ENCODE peak calls at places on chromosomes 7 and 10, in nine cellular contexts. P is WTC11; E is activated CD4-positive, CD25-positive, alpha-beta regulatory T cell; U is effector CD4-positive, alpha-beta T cell; M is heart left ventricle; K is endothelial cell; N is mesenteric fat pad; A is posterior vena cava; S is GM20000. D is an unnamed sample.

GRCh38 chr10:75048669-75049098 is 62.8 kb upstream of the SAMD8 start:
- DNase-seq in P (no peak), S (no peak), U (no peak), A (no peak), K (no peak), N (peak; percentile 1), M (no peak), E (no peak), D (no peak)

GRCh38 chr10:13272164-13272571 is 27.7 kb downstream of the PHYH start:
- DNase-seq in N (peak; percentile 71), M (peak; percentile 68), K (no peak), S (no peak), E (no peak), A (peak; percentile 81), P (peak; percentile 14), U (no peak), D (peak; percentile 21)

GRCh38 chr10:112202561-112203241 is 19.1 kb upstream of the GPAM start:
- DNase-seq in K (no peak), N (no peak), M (no peak), U (no peak), A (no peak), S (peak; percentile 33), P (no peak), E (no peak), D (no peak)

GRCh38 chr7:115299379-115300038 is 377.6 kb downstream of the MDFIC start:
- DNase-seq in A (no peak), S (no peak), E (no peak), U (no peak), N (no peak), K (no peak), M (no peak), P (no peak), D (no peak)

GRCh38 chr10:35274511-35275060 is 61.7 kb upstream of the CCNY start:
- DNase-seq in N (no peak), M (no peak), U (no peak), K (no peak), S (no peak), P (no peak), E (no peak), A (no peak), D (peak; percentile 69)

GRCh38 chr10:43204394-43204942 is 62.4 kb downstream of the RASGEF1A start:
- DNase-seq in M (peak; percentile 34), N (no peak), E (no peak), A (no peak), P (no peak), S (peak; percentile 21), U (no peak), K (peak; percentile 7), D (peak; percentile 15)

GRCh38 chr7:91465595-91466061 is 201.4 kb downstream of the FZD1 start:
- DNase-seq in K (no peak), E (no peak), U (no peak), P (no peak), A (no peak), N (no peak), M (no peak), S (no peak), D (no peak)

GRCh38 chr7:14954035-14954434 is 51.5 kb upstream of the DGKB start:
- DNase-seq in M (no peak), E (no peak), P (no peak), S (no peak), K (no peak), A (no peak), N (no peak), U (no peak), D (no peak)

GRCh38 chr7:106231856-106232490 is 52.8 kb downstream of the NAMPT start:
- DNase-seq in U (no peak), A (no peak), E (no peak), M (no peak), S (no peak), K (no peak), N (no peak), P (no peak), D (no peak)

GRCh38 chr7:3244241-3244814 is 56.7 kb upstream of the SDK1 start:
- DNase-seq in N (no peak), K (no peak), U (no peak), E (no peak), S (no peak), A (no peak), P (no peak), M (no peak), D (no peak)

GRCh38 chr7:6654842-6655610 is 17.9 kb downstream of the ZNF316 start:
- DNase-seq in P (no peak), N (peak; percentile 89), E (no peak), U (no peak), K (no peak), S (no peak), M (peak; percentile 55), A (peak; percentile 66), D (no peak)

GRCh38 chr10:89471110-89471814 is 56.9 kb downstream of the IFIT5 start:
- DNase-seq in M (no peak), P (no peak), N (no peak), E (no peak), A (no peak), K (no peak), U (no peak), S (no peak), D (no peak)

GRCh38 chr7:107948645-107949442 is 54.1 kb downstream of the LAMB1 start:
- DNase-seq in A (no peak), E (no peak), M (no peak), S (no peak), K (no peak), N (no peak), U (no peak), P (no peak), D (no peak)

GRCh38 chr7:146892151-146892550 is 775.5 kb downstream of the CNTNAP2 start:
- DNase-seq in A (no peak), K (no peak), S (no peak), P (no peak), E (no peak), U (no peak), M (no peak), N (no peak), D (no peak)

GRCh38 chr7:42142089-42142488 is 94.9 kb downstream of the GLI3 start:
- DNase-seq in U (no peak), N (no peak), S (no peak), P (no peak), A (no peak), M (no peak), K (no peak), E (no peak), D (no peak)

GRCh38 chr10:94405406-94405805 is 3.1 kb downstream of the TBC1D12 start:
- DNase-seq in E (no peak), A (no peak), U (no peak), N (no peak), K (no peak), S (no peak), M (no peak), P (no peak), D (no peak)

GRCh38 chr10:4013651-4014085 is 228.7 kb upstream of the KLF6 start:
- DNase-seq in M (no peak), S (peak; percentile 60), K (no peak), P (no peak), E (no peak), A (no peak), N (no peak), U (no peak), D (no peak)

GRCh38 chr7:70316745-70317144 is 718.5 kb downstream of the AUTS2 start:
- DNase-seq in S (no peak), P (no peak), N (no peak), M (no peak), E (no peak), U (no peak), K (no peak), A (no peak), D (no peak)

GRCh38 chr7:135704698-135705097 is 23.3 kb downstream of the SLC13A4 start:
- DNase-seq in A (no peak), S (no peak), N (no peak), U (no peak), K (no peak), P (no peak), E (no peak), M (no peak), D (no peak)

GRCh38 chr7:117666019-117666418 is 186.2 kb downstream of the CFTR start:
- DNase-seq in P (no peak), A (no peak), K (no peak), S (no peak), N (no peak), M (no peak), E (no peak), U (no peak), D (no peak)

GRCh38 chr10:12400266-12400931 is 51.1 kb downstream of the CAMK1D start:
- DNase-seq in K (no peak), P (no peak), A (no peak), S (no peak), E (no peak), M (no peak), N (no peak), U (no peak), D (no peak)

GRCh38 chr7:87874066-87874465 is 2.1 kb downstream of the SLC25A40 start:
- DNase-seq in N (no peak), A (no peak), M (no peak), U (no peak), K (no peak), P (no peak), S (peak; percentile 21), E (no peak), D (no peak)

GRCh38 chr10:80509403-80510161 is 28.1 kb upstream of the SH2D4B start:
- DNase-seq in P (no peak), E (no peak), M (no peak), K (peak; percentile 58), S (no peak), A (no peak), U (no peak), N (peak; percentile 75), D (no peak)

GRCh38 chr10:128178319-128178937 is 52.2 kb upstream of the MKI67 start:
- DNase-seq in S (peak; percentile 36), E (no peak), K (peak; percentile 67), U (peak; percentile 11), P (peak; percentile 78), A (no peak), M (no peak), N (no peak), D (peak; percentile 69)

GRCh38 chr10:125057158-125058001 is 103.0 kb downstream of the CTBP2 start:
- DNase-seq in N (no peak), M (peak; percentile 70), E (no peak), P (no peak), U (no peak), S (peak; percentile 49), A (peak; percentile 88), K (peak; percentile 47), D (peak; percentile 46)

GRCh38 chr7:1693991-1694524 is 24.0 kb downstream of the ELFN1 start:
- DNase-seq in M (peak; percentile 58), E (no peak), N (peak; percentile 74), K (no peak), A (peak; percentile 69), S (no peak), U (no peak), P (peak; percentile 82), D (peak; percentile 87)

GRCh38 chr7:130971297-130971696 is 237.3 kb upstream of the KLF14 start:
- DNase-seq in A (no peak), S (no peak), E (no peak), P (no peak), K (no peak), M (no peak), U (no peak), N (no peak), D (no peak)

GRCh38 chr10:88243847-88244730 is 339.0 kb downstream of the RNLS start:
- DNase-seq in E (no peak), P (no peak), S (no peak), U (no peak), M (peak; percentile 84), A (peak; percentile 88), K (peak; percentile 5), N (no peak), D (no peak)

GRCh38 chr7:157664034-157664433 is 327.2 kb downstream of the DNAJB6 start:
- DNase-seq in U (no peak), P (no peak), K (no peak), M (no peak), S (no peak), E (no peak), A (peak; percentile 47), N (peak; percentile 41), D (no peak)

GRCh38 chr10:3889961-3890522 is 105.0 kb upstream of the KLF6 start:
- DNase-seq in N (no peak), K (no peak), E (no peak), S (no peak), P (no peak), U (no peak), M (no peak), A (no peak), D (no peak)

GRCh38 chr7:84697506-84697905 is 489.4 kb downstream of the SEMA3D start:
- DNase-seq in K (no peak), U (no peak), E (no peak), P (no peak), M (no peak), S (no peak), N (no peak), A (no peak), D (no peak)